ENCODE peak calls at places on chromosomes 1 and 21, in six cellular contexts. Z, M, N, U, B and W are unnamed samples.

GRCh38 chr1:8059161-8059622 is 33.1 kb upstream of the ERRFI1 start:
- DNase-seq in N (no peak), B (peak), U (no peak), M (peak), Z (no peak), W (no peak)

GRCh38 chr1:213268221-213268620 is 217.2 kb downstream of the RPS6KC1 start:
- DNase-seq in Z (no peak), B (peak), U (no peak), N (no peak), M (peak), W (no peak)

GRCh38 chr1:171484760-171485374 is 463 bp upstream of the PRRC2C start:
- DNase-seq in M (no peak), N (no peak), Z (no peak), U (no peak), B (no peak), W (no peak)

GRCh38 chr1:94209425-94209824 is 28.0 kb downstream of the ARHGAP29 start:
- DNase-seq in B (peak), Z (no peak), N (no peak), M (no peak), U (no peak), W (no peak)

GRCh38 chr21:44757731-44758130 is 43.9 kb downstream of the UBE2G2 start:
- DNase-seq in U (no peak), N (no peak), M (no peak), B (no peak), Z (no peak), W (no peak)

GRCh38 chr1:33094971-33095604 is 14.1 kb downstream of the AZIN2 start:
- DNase-seq in U (peak), M (peak), N (no peak), B (peak), Z (peak), W (no peak)

GRCh38 chr21:45607021-45607921 is 36.3 kb upstream of the PCBP3 start:
- DNase-seq in U (no peak), M (peak), N (peak), B (no peak), Z (no peak), W (peak)

GRCh38 chr1:34770891-34771508 is 10.0 kb upstream of the GJB3 start:
- DNase-seq in M (no peak), Z (no peak), N (no peak), U (no peak), B (no peak), W (no peak)

GRCh38 chr1:2358072-2358471 is 33.3 kb downstream of the MORN1 start:
- DNase-seq in M (no peak), N (peak), Z (no peak), B (no peak), U (peak), W (no peak)

GRCh38 chr1:221557024-221557423 is 184.9 kb downstream of the DUSP10 start:
- DNase-seq in B (no peak), N (no peak), U (no peak), M (no peak), Z (no peak), W (no peak)

GRCh38 chr1:192529031-192529755 is 46.4 kb upstream of the RGS1 start:
- DNase-seq in Z (no peak), B (no peak), U (no peak), N (no peak), M (no peak), W (no peak)

GRCh38 chr1:201479331-201479730 is 10.3 kb upstream of the PHLDA3 start:
- DNase-seq in B (no peak), M (no peak), N (no peak), U (no peak), Z (no peak), W (no peak)

GRCh38 chr1:201482755-201483154 is 13.8 kb upstream of the PHLDA3 start:
- DNase-seq in N (no peak), Z (no peak), U (no peak), B (no peak), M (no peak), W (no peak)

GRCh38 chr1:201481004-201481380 is 12.0 kb upstream of the PHLDA3 start:
- DNase-seq in Z (no peak), N (no peak), U (no peak), B (no peak), M (no peak), W (no peak)

GRCh38 chr1:201481761-201482493 is 12.9 kb upstream of the PHLDA3 start:
- DNase-seq in M (peak), B (peak), U (peak), N (peak), Z (peak), W (peak)

DNA sequence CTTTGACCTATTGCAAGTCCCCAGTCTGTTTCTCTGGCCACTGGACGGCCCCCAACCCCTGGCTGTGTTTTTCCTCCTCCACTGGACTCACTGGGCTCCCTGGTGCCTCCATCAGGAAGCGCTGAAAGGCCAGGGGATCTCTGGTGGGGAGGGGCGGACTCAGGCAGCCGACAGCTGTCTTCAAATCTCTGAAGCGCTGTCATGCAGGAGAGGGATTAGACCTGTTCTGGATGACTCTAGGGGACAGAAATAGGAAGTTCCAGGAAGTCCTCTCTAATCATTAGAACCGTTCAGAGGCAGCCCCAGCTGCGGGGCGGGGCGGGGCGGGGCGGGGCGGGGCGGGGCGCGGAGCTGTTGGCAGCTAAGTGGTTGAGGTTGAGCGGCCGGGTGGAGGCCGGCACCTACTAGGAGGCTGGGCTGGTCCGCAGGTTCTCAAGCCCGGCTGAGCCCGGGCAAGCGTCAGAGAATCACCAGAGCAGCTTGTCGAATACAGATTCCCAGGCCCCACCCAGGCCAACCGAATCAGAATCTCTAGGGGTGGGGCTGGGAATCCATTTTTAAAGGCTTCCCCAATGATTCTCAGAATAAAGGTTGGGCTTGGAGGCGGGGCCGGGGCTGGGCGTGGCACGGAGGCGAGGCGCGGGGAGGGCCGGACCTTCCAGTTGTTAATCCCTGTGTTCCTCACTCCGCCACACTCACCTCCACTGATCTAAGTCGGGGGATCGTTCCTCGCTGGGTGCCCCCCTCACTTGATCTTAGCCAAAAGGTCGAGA is 11.4 kb upstream of the PHLDA3 start:
- DNase-seq in Z (peak), U (peak), B (peak), N (peak), M (peak), W (peak)
- TF ChIP-seq CTCF in Z (no peak), U (no peak), B (no peak), N (no peak), M (peak), W (no peak)

DNA sequence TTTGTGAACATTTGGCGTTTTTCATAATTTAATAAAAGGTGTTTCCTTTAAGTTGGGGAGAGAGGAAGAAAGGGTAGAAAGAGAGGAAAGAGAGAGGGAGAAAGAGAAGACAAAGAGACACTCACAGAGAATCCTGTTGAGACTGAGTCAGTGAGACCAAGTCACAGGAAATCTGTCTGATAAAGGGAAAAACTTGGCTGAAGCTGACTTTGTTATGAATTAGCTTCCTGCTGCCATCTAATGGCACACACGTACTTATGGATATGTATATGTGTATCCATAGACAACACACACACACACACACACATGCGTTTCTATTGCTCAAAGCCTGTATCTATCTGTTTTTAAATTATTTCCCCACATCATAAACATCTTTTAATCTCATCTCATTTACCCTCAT is 42.5 kb upstream of the DISC1 start:
- DNase-seq in N (no peak), M (peak), U (no peak), Z (no peak), B (peak), W (peak)
- TF ChIP-seq CTCF in N (no peak), M (peak), U (no peak), Z (no peak), B (peak), W (no peak)

DNA sequence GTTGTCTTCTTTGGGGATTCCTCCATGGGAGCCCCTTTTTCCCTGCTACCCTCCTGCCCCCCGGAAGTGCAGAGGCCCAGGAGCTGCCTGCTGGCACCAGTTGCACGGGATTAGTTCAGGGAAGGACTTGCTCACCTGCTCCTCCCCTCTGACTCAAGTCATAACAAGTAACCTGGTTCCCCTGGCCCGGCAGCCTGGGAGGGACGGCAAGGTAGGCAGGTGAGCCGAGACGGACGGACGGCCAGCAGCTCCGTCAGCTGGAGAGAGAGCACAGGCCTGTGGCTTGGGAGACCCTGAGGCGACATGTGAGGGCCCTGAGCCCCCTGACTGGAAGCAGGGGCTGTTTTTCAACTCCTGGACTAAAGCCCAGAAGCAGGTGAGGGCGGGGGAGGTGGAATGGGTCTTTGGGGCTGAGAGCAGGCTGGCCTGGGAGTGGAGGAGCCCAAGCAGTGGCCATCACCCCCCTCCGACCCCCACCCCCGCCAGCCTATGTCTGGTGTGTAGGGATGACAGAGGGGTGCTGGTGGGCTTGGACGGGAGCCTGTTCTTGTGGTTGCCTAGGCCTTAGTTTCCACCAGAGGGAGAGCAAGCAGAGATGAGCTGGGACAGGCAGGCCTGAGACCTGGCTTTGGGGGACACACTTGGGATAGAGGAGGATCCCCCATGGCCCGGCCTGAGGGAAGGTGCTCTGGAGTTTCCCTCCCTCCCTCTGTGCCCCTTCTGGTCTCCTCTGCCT is at the start of gene INAVA:
- DNase-seq in B (no peak), N (peak), U (no peak), Z (peak), M (no peak), W (no peak)
- TF ChIP-seq CTCF in B (no peak), N (no peak), U (no peak), Z (no peak), M (peak), W (no peak)

GRCh38 chr1:68232354-68233148 is at the start of gene WLS:
- DNase-seq in N (peak), M (peak), U (peak), B (peak), Z (peak), W (no peak)
- TF ChIP-seq CTCF in N (peak), M (peak), U (no peak), B (peak), Z (no peak), W (no peak)

GRCh38 chr1:243708210-243708609 is 141.8 kb downstream of the AKT3 start:
- DNase-seq in U (no peak), B (peak), M (peak), N (no peak), Z (no peak), W (no peak)
- TF ChIP-seq CTCF in U (no peak), B (peak), M (peak), N (peak), Z (no peak), W (no peak)

GRCh38 chr1:117537291-117537920 is 68.4 kb upstream of the TENT5C start:
- DNase-seq in N (peak), Z (peak), U (no peak), M (no peak), B (no peak), W (no peak)
- TF ChIP-seq CTCF in N (peak), Z (no peak), U (no peak), M (no peak), B (no peak), W (no peak)

GRCh38 chr1:214571281-214571680 is 19.9 kb upstream of the PTPN14 start:
- DNase-seq in Z (no peak), B (no peak), M (no peak), N (no peak), U (no peak), W (no peak)

GRCh38 chr1:214579183-214579582 is 23.8 kb upstream of the CENPF start:
- DNase-seq in U (no peak), Z (no peak), M (no peak), N (no peak), B (no peak), W (no peak)

GRCh38 chr1:214573386-214574358 is 22.3 kb upstream of the PTPN14 start:
- DNase-seq in U (no peak), M (no peak), B (no peak), N (no peak), Z (no peak), W (no peak)

GRCh38 chr1:214570442-214570841 is 19.0 kb upstream of the PTPN14 start:
- DNase-seq in U (no peak), B (peak), N (no peak), M (peak), Z (no peak), W (no peak)

GRCh38 chr1:214574598-214575411 is 23.4 kb upstream of the PTPN14 start:
- DNase-seq in U (no peak), M (no peak), Z (no peak), B (no peak), N (no peak), W (no peak)
- TF ChIP-seq CTCF in U (no peak), M (no peak), Z (no peak), B (no peak), N (no peak), W (no peak)

GRCh38 chr21:42679319-42679981 is 26.0 kb downstream of the PDE9A start:
- DNase-seq in B (no peak), Z (no peak), M (no peak), U (no peak), N (no peak), W (no peak)
- TF ChIP-seq CTCF in B (no peak), Z (no peak), M (no peak), U (no peak), N (no peak), W (no peak)

GRCh38 chr1:180178511-180179161 is 24.0 kb downstream of the QSOX1 start:
- DNase-seq in B (peak), N (peak), Z (peak), M (peak), U (peak), W (peak)
- TF ChIP-seq CTCF in B (peak), N (peak), Z (peak), M (peak), U (peak), W (peak)